ENCODE peak calls at places on chromosomes 7 and 10, in seven cellular contexts. A, B, R, X, J, P and I are unnamed samples.

GRCh38 chr10:10792681-10793080 is 225.0 kb upstream of the CELF2 start:
- DNase-seq in A (peak; percentile 51), B (no peak), R (no peak), X (no peak), J (no peak), P (no peak), I (no peak)

GRCh38 chr10:24465899-24466615 is 257.1 kb downstream of the KIAA1217 start:
- DNase-seq in A (peak; percentile 62), B (peak; percentile 74), R (no peak), X (no peak), J (no peak), P (peak; percentile 86), I (no peak)

GRCh38 chr7:33107136-33108066 is 1.8 kb downstream of the RP9 start:
- DNase-seq in A (peak; percentile 23), B (peak; percentile 36), R (no peak), X (no peak), J (no peak), P (peak; percentile 58), I (peak; percentile 11)

GRCh38 chr7:68760556-68760955 is 837.7 kb upstream of the AUTS2 start:
- DNase-seq in A (no peak), B (no peak), R (no peak), X (no peak), J (no peak), P (no peak), I (no peak)

GRCh38 chr10:16854623-16855022 is 37.4 kb upstream of the RSU1 start:
- DNase-seq in A (no peak), B (no peak), R (no peak), X (no peak), J (no peak), P (no peak), I (no peak)

GRCh38 chr7:149715476-149715875 is 57.9 kb downstream of the ZNF467 start:
- DNase-seq in A (no peak), B (peak; percentile 18), R (no peak), X (no peak), J (no peak), P (no peak), I (no peak)

GRCh38 chr10:3265081-3265480 is 92.5 kb upstream of the PITRM1 start:
- DNase-seq in A (peak; percentile 69), B (no peak), R (no peak), X (no peak), J (no peak), P (no peak), I (no peak)

GRCh38 chr7:133582766-133583523 is 330.1 kb downstream of the EXOC4 start:
- DNase-seq in A (no peak), B (no peak), R (no peak), X (no peak), J (no peak), P (no peak), I (no peak)

GRCh38 chr7:137304624-137305235 is 38.8 kb downstream of the PTN start:
- DNase-seq in A (no peak), B (no peak), R (no peak), X (no peak), J (no peak), P (no peak), I (no peak)

GRCh38 chr7:104127204-104127603 is 80.6 kb downstream of the ORC5 start:
- DNase-seq in A (no peak), B (no peak), R (no peak), X (no peak), J (no peak), P (no peak), I (no peak)

GRCh38 chr10:72353963-72354355 is 760 bp downstream of the DNAJB12 start:
- DNase-seq in A (peak; percentile 34), B (no peak), R (peak; percentile 76), X (no peak), J (no peak), P (peak; percentile 40), I (no peak)

GRCh38 chr10:17428616-17429097 is 25.7 kb downstream of the ST8SIA6 start:
- DNase-seq in A (no peak), B (peak; percentile 38), R (no peak), X (peak; percentile 67), J (no peak), P (peak; percentile 31), I (no peak)

GRCh38 chr7:42931447-42931833 is 534 bp downstream of the PSMA2 start:
- DNase-seq in A (no peak), B (no peak), R (no peak), X (no peak), J (no peak), P (peak; percentile 34), I (no peak)

GRCh38 chr10:115409347-115409746 is 316.2 kb downstream of the ATRNL1 start:
- DNase-seq in A (no peak), B (no peak), R (no peak), X (no peak), J (no peak), P (peak; percentile 6), I (no peak)

GRCh38 chr10:77320852-77321496 is 316.6 kb downstream of the KCNMA1 start:
- DNase-seq in A (no peak), B (no peak), R (no peak), X (no peak), J (no peak), P (no peak), I (no peak)

GRCh38 chr7:33726582-33726981 is 178.8 kb upstream of the BMPER start:
- DNase-seq in A (no peak), B (no peak), R (no peak), X (no peak), J (no peak), P (no peak), I (no peak)

GRCh38 chr7:71630521-71630920 is 498.6 kb downstream of the GALNT17 start:
- DNase-seq in A (no peak), B (no peak), R (no peak), X (no peak), J (no peak), P (no peak), I (no peak)

GRCh38 chr7:149865437-149865836 is 8.3 kb upstream of the ATP6V0E2 start:
- DNase-seq in A (no peak), B (no peak), R (no peak), X (peak; percentile 47), J (no peak), P (peak; percentile 78), I (no peak)

GRCh38 chr7:155665957-155666287 is 21.5 kb downstream of the RBM33 start:
- DNase-seq in A (no peak), B (no peak), R (no peak), X (no peak), J (no peak), P (peak; percentile 33), I (no peak)

GRCh38 chr10:1379601-1380000 is 323.4 kb downstream of the WDR37 start:
- DNase-seq in A (no peak), B (peak; percentile 11), R (peak; percentile 23), X (no peak), J (no peak), P (no peak), I (no peak)

GRCh38 chr10:79181227-79181626 is 112.5 kb downstream of the ZMIZ1 start:
- DNase-seq in A (no peak), B (no peak), R (no peak), X (no peak), J (no peak), P (no peak), I (no peak)

GRCh38 chr10:79178070-79178576 is 109.4 kb downstream of the ZMIZ1 start:
- DNase-seq in A (no peak), B (no peak), R (no peak), X (no peak), J (no peak), P (no peak), I (no peak)

GRCh38 chr10:79178614-79179403 is 110.0 kb downstream of the ZMIZ1 start:
- DNase-seq in A (no peak), B (no peak), R (no peak), X (no peak), J (no peak), P (peak; percentile 75), I (no peak)

GRCh38 chr10:79180619-79181221 is 112.0 kb downstream of the ZMIZ1 start:
- DNase-seq in A (no peak), B (no peak), R (no peak), X (no peak), J (no peak), P (peak; percentile 70), I (no peak)

GRCh38 chr10:79179404-79180309 is 110.9 kb downstream of the ZMIZ1 start:
- DNase-seq in A (no peak), B (no peak), R (no peak), X (no peak), J (no peak), P (no peak), I (peak; percentile 56)
- TF ChIP-seq CTCF in A (no peak), B (no peak), R (no peak), X (no peak), J (no peak), P (no peak), I (peak; percentile 14)

GRCh38 chr10:101749033-101749432 is 26.9 kb downstream of the FGF8 start:
- DNase-seq in A (no peak), B (no peak), R (no peak), X (no peak), J (no peak), P (peak; percentile 22), I (peak; percentile 49)
- TF ChIP-seq CTCF in A (no peak), B (no peak), R (no peak), X (no peak), J (no peak), P (no peak), I (no peak)

DNA sequence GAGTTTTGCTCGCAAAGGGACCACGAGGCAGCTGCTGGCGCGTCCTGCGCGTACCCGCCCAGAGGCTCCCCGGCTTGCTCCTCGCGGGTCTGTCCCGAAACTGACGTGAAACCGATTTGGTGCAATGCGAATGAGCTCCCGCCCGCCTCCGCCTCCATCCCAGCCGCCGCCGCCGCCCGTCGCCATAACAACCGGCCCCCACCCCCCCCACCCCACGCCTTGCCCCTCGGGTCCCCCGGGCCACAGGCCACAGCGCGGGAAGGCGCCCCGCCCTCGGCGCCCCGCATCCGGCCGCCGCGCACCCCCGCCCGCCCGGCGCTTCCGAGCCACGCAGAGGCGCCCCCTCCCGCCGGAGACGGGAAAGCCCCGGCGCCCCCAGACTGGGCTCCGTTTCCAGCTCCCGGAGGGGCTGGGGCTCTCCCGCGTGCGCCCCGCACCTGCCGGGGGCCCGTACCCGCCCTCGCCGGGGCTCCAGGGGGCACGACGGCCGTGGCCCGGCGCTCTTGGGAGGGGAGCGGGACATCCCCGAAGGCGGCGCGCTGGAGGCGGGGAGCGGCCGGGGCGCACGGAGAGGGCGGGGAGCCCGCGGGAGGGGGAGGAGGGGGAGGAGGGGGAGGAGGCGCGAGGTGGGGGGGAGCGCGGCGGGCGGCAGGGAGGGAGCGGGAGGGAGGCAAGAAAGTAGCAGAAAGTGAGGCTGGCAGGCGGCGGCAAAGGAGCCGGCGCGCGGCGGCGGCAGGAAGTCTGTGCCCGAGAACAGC is at the start of gene CAMK1D:
- DNase-seq in A (peak; percentile 70), B (peak; percentile 79), R (peak; percentile 92), X (peak; percentile 84), J (peak; percentile 70), P (peak; percentile 88), I (peak; percentile 58)
- TF ChIP-seq CTCF in A (no peak), B (peak; percentile 39), R (no peak), X (no peak), J (no peak), P (no peak), I (peak; percentile 46)

GRCh38 chr7:20267482-20267881 is 50.3 kb upstream of the MACC1 start:
- DNase-seq in A (no peak), B (no peak), R (no peak), X (no peak), J (no peak), P (peak; percentile 53), I (no peak)
- TF ChIP-seq CTCF in A (no peak), B (no peak), R (no peak), X (no peak), J (no peak), P (peak; percentile 15), I (peak; percentile 25)